ENCODE peak calls at places on chromosomes 6 and 20, in seven cellular contexts. B is adrenal gland; K is CD8-positive, alpha-beta T cell; Q is fibroblast of lung; T is fibroblast of mammary gland; M is AG10803; F is Panc1. E is an unnamed sample.
A peak's percentile ranks its signal among the peaks of the same experiment; 100 is the strongest.

GRCh38 chr20:61800359-61801064 is 265.2 kb downstream of the TAF4 start:
- DNase-seq in B (no peak), K (no peak), Q (no peak), T (no peak), M (no peak), F (no peak), E (no peak)

GRCh38 chr20:3781153-3781910 is at the start of gene SPEF1:
- DNase-seq in B (peak; percentile 95), K (peak; percentile 38), Q (peak; percentile 87), T (peak; percentile 93), M (peak; percentile 92), F (peak; percentile 91), E (peak; percentile 96)

GRCh38 chr6:129615496-129615895 is 94.5 kb downstream of the ARHGAP18 start:
- DNase-seq in B (no peak), K (no peak), Q (no peak), T (no peak), M (no peak), F (no peak), E (no peak)

GRCh38 chr6:158207452-158207788 is 39.3 kb downstream of the GTF2H5 start:
- DNase-seq in B (no peak), K (no peak), Q (peak; percentile 75), T (no peak), M (peak; percentile 35), F (no peak), E (no peak)

GRCh38 chr6:154572592-154572991 is 62.1 kb upstream of the CNKSR3 start:
- DNase-seq in B (no peak), K (no peak), Q (no peak), T (no peak), M (no peak), F (no peak), E (no peak)

GRCh38 chr6:130755368-130756034 is 71.7 kb upstream of the SMLR1 start:
- DNase-seq in B (no peak), K (no peak), Q (no peak), T (no peak), M (no peak), F (no peak), E (no peak)

GRCh38 chr20:57582029-57582378 is 21.1 kb downstream of the PCK1 start:
- DNase-seq in B (no peak), K (no peak), Q (no peak), T (no peak), M (no peak), F (no peak), E (no peak)

GRCh38 chr6:127146935-127147334 is 28.5 kb downstream of the RSPO3 start:
- DNase-seq in B (no peak), K (no peak), Q (peak; percentile 99), T (peak; percentile 82), M (peak; percentile 92), F (no peak), E (no peak)

GRCh38 chr6:152313542-152314482 is 323.4 kb downstream of the SYNE1 start:
- DNase-seq in B (no peak), K (no peak), Q (peak; percentile 79), T (peak; percentile 41), M (peak; percentile 25), F (no peak), E (peak; percentile 83)

GRCh38 chr6:107448776-107449175 is 10.6 kb downstream of the PDSS2 start:
- DNase-seq in B (no peak), K (no peak), Q (no peak), T (no peak), M (no peak), F (no peak), E (no peak)

GRCh38 chr6:72720464-72720863 is 98.6 kb downstream of the KCNQ5 start:
- DNase-seq in B (no peak), K (no peak), Q (peak; percentile 72), T (no peak), M (peak; percentile 30), F (no peak), E (no peak)

GRCh38 chr20:19815553-19815991 is 57.5 kb downstream of the RIN2 start:
- DNase-seq in B (peak; percentile 82), K (no peak), Q (peak; percentile 99), T (peak; percentile 99), M (peak; percentile 99), F (peak; percentile 93), E (no peak)

GRCh38 chr6:114987281-114987680 is 644.5 kb upstream of the HS3ST5 start:
- DNase-seq in B (no peak), K (no peak), Q (no peak), T (no peak), M (no peak), F (no peak), E (no peak)

GRCh38 chr20:45049904-45050471 is 50.9 kb downstream of the KCNS1 start:
- DNase-seq in B (no peak), K (no peak), Q (no peak), T (no peak), M (no peak), F (no peak), E (no peak)

GRCh38 chr6:12760911-12761310 is 44.3 kb downstream of the PHACTR1 start:
- DNase-seq in B (no peak), K (no peak), Q (peak; percentile 41), T (no peak), M (peak; percentile 57), F (no peak), E (no peak)

GRCh38 chr20:2320813-2321658 is 25.2 kb downstream of the TGM3 start:
- DNase-seq in B (no peak), K (no peak), Q (no peak), T (no peak), M (no peak), F (no peak), E (no peak)

GRCh38 chr20:47816487-47817451 is 31.5 kb upstream of the SULF2 start:
- DNase-seq in B (no peak), K (no peak), Q (no peak), T (no peak), M (no peak), F (no peak), E (no peak)

GRCh38 chr6:159680104-159680503 is 12.9 kb downstream of the SOD2 start:
- DNase-seq in B (no peak), K (no peak), Q (peak; percentile 29), T (no peak), M (no peak), F (no peak), E (no peak)

GRCh38 chr6:133242761-133243590 is 1.8 kb downstream of the EYA4 start:
- DNase-seq in B (no peak), K (no peak), Q (no peak), T (no peak), M (no peak), F (no peak), E (peak; percentile 77)

GRCh38 chr6:149934249-149935156 is 7.3 kb upstream of the ULBP2 start:
- DNase-seq in B (peak; percentile 90), K (peak; percentile 67), Q (peak; percentile 58), T (peak; percentile 78), M (peak; percentile 70), F (peak; percentile 61), E (peak; percentile 78)

GRCh38 chr6:26366504-26366903 is 1.5 kb downstream of the BTN3A2 start:
- DNase-seq in B (no peak), K (no peak), Q (no peak), T (peak; percentile 22), M (no peak), F (no peak), E (no peak)

GRCh38 chr6:49038294-49038693 is 424.8 kb downstream of the MMUT start:
- DNase-seq in B (no peak), K (no peak), Q (no peak), T (peak; percentile 5), M (no peak), F (no peak), E (no peak)

GRCh38 chr6:6711832-6712231 is 123.3 kb downstream of the LY86 start:
- DNase-seq in B (peak; percentile 58), K (no peak), Q (no peak), T (no peak), M (no peak), F (no peak), E (no peak)

GRCh38 chr6:36076178-36077088 is 48.8 kb downstream of the MAPK14 start:
- DNase-seq in B (no peak), K (no peak), Q (no peak), T (no peak), M (no peak), F (no peak), E (no peak)
- TF ChIP-seq CTCF in B (no peak), K (no peak), Q (no peak), T (no peak), M (no peak), F (no peak), E (no peak)

GRCh38 chr6:131960371-131961133 is 9.4 kb upstream of the CCN2 start:
- DNase-seq in B (no peak), K (no peak), Q (no peak), T (peak; percentile 52), M (peak; percentile 53), F (no peak), E (no peak)
- TF ChIP-seq CTCF in B (peak; percentile 40), K (no peak), Q (peak; percentile 33), T (peak; percentile 41), M (peak; percentile 50), F (peak; percentile 29), E (peak; percentile 45)

DNA sequence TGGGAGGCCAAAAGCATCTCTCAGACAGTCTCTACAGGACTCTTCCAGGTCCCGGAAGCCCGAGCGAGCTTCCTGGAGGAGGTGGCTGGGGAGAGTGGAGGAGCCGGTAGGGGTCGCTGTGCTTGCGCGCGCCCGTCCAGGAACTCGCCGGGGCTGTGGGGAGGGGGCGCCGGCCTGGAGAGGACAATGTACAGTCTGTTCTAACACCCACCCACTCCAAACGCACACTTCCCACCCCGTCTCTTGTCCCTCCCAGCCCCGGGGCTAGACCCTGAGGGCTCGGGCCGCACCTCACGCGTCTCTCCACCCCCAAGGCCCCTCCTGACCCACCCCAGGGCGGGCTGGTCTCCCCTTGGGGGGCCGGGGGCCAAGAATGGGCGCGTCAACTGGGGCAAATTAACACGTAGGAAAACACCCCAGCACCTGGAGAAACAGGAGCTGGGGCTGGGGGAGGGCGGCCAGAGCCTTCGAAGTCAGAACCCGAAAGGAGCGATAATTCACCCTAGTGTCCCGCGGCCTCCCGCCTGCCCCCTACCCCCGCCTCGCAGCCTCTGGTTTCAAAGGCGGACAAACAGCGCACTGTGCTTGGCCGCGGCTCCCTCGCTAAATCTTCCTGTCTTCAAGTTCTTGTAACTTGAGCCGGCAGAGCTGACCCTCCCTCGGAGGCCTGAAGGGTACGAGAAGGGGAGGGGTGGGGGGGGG is 103.2 kb upstream of the FOXP4 start:
- DNase-seq in B (peak; percentile 66), K (no peak), Q (peak; percentile 73), T (peak; percentile 61), M (peak; percentile 36), F (no peak), E (peak; percentile 93)
- TF ChIP-seq CTCF in B (no peak), K (peak; percentile 34), Q (peak; percentile 50), T (peak; percentile 44), M (peak; percentile 30), F (peak; percentile 35), E (peak; percentile 99)

DNA sequence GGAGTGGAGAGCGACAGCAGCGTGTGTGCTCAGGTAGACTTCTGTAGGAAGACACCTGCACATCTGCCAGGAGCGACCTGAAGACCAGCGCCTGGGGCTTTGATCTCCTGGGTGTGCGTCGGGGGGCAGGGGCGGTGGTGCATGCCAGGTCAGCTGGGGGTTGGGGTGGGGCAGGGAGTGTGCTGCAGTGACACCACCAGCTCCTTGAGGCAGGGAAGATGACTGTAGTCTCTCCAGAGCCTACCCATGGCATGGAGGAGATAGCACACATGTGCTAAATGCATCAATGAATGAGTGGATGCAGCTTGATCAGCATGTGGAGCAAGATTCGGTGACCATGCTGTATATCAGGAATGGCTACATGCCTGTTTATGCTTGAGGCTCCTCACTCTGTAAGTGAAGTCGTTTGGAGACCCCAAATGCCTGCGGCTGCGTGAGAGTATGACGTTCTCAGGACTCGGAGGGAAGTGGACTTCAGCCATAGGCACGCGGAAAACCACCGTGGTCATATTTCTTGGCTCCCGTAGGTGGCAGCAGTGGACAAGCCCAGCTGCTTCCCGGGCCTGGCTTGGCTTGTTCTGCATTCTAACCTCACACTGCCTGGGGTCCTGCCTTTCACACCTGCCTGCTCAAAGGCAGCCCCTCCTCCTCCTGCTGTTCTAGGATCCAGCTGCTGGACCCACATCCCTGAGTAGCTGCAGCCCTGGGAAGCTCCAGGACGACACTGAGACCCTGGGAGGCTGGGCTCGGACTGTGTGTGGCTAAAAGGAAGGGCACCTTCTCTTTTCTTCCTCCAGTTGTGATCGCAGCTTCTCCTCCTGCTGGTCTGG is 39.4 kb upstream of the KCNK16 start:
- DNase-seq in B (peak; percentile 83), K (no peak), Q (peak; percentile 56), T (peak; percentile 62), M (peak; percentile 62), F (peak; percentile 38), E (peak; percentile 96)
- TF ChIP-seq CTCF in B (peak; percentile 79), K (peak; percentile 47), Q (peak; percentile 93), T (peak; percentile 81), M (peak; percentile 90), F (peak; percentile 91), E (peak; percentile 79)